ENCODE peak calls at places on chromosomes 12 and 14, in ten cellular contexts. One of them, this sample, is unnamed.

GRCh38 chr14:103628684-103629502 is at the start of gene KLC1:
- DNase-seq in fibroblast of the conjunctiva: no peak
- DNase-seq in AG09309: no peak
- DNase-seq in tibial nerve: peak; percentile 75
- DNase-seq in stimulated activated effector memory CD8-positive, alpha-beta T cell treated with anti-CD3 and anti-CD28 coated beads, Interleukin-12 subunit alpha, Interleukin-12 subunit beta, amount 100 ng/mL, for 72 hours: peak; percentile 94
- DNase-seq in type B pancreatic cell: peak; percentile 90
- DNase-seq in esophagus squamous epithelium: no peak
- DNase-seq in dorsolateral prefrontal cortex: peak; percentile 70
- DNase-seq in stimulated activated CD8-positive, alpha-beta memory T cell treated with anti-CD3 and anti-CD28 coated beads, Interleukin-12 subunit alpha, Interleukin-12 subunit beta, amount 100 ng/mL, for 4 hours: peak; percentile 78
- DNase-seq in Right ventricle myocardium superior: peak; percentile 91
- DNase-seq in this sample: peak; percentile 90

GRCh38 chr14:70064111-70064885 is 124.5 kb downstream of the SLC8A3 start:
- DNase-seq in esophagus squamous epithelium: no peak
- DNase-seq in Right ventricle myocardium superior: no peak
- DNase-seq in type B pancreatic cell: no peak
- DNase-seq in AG09309: no peak
- DNase-seq in stimulated activated CD8-positive, alpha-beta memory T cell treated with anti-CD3 and anti-CD28 coated beads, Interleukin-12 subunit alpha, Interleukin-12 subunit beta, amount 100 ng/mL, for 4 hours: no peak
- DNase-seq in stimulated activated effector memory CD8-positive, alpha-beta T cell treated with anti-CD3 and anti-CD28 coated beads, Interleukin-12 subunit alpha, Interleukin-12 subunit beta, amount 100 ng/mL, for 72 hours: no peak
- DNase-seq in dorsolateral prefrontal cortex: no peak
- DNase-seq in tibial nerve: no peak
- DNase-seq in fibroblast of the conjunctiva: no peak
- DNase-seq in this sample: no peak

GRCh38 chr14:73713206-73713803 is 879 bp downstream of the PNMA1 start:
- DNase-seq in tibial nerve: no peak
- DNase-seq in dorsolateral prefrontal cortex: no peak
- DNase-seq in stimulated activated effector memory CD8-positive, alpha-beta T cell treated with anti-CD3 and anti-CD28 coated beads, Interleukin-12 subunit alpha, Interleukin-12 subunit beta, amount 100 ng/mL, for 72 hours: no peak
- DNase-seq in esophagus squamous epithelium: no peak
- DNase-seq in stimulated activated CD8-positive, alpha-beta memory T cell treated with anti-CD3 and anti-CD28 coated beads, Interleukin-12 subunit alpha, Interleukin-12 subunit beta, amount 100 ng/mL, for 4 hours: no peak
- DNase-seq in fibroblast of the conjunctiva: no peak
- DNase-seq in type B pancreatic cell: no peak
- DNase-seq in AG09309: no peak
- DNase-seq in Right ventricle myocardium superior: no peak
- DNase-seq in this sample: no peak

GRCh38 chr12:34303091-34303870 is 281.0 kb downstream of the ALG10 start:
- DNase-seq in stimulated activated CD8-positive, alpha-beta memory T cell treated with anti-CD3 and anti-CD28 coated beads, Interleukin-12 subunit alpha, Interleukin-12 subunit beta, amount 100 ng/mL, for 4 hours: no peak
- DNase-seq in esophagus squamous epithelium: no peak
- DNase-seq in dorsolateral prefrontal cortex: no peak
- DNase-seq in type B pancreatic cell: no peak
- DNase-seq in tibial nerve: no peak
- DNase-seq in Right ventricle myocardium superior: peak; percentile 10
- DNase-seq in AG09309: no peak
- DNase-seq in stimulated activated effector memory CD8-positive, alpha-beta T cell treated with anti-CD3 and anti-CD28 coated beads, Interleukin-12 subunit alpha, Interleukin-12 subunit beta, amount 100 ng/mL, for 72 hours: no peak
- DNase-seq in fibroblast of the conjunctiva: no peak
- DNase-seq in this sample: no peak

GRCh38 chr12:67802723-67803122 is 154.2 kb downstream of the DYRK2 start:
- DNase-seq in stimulated activated effector memory CD8-positive, alpha-beta T cell treated with anti-CD3 and anti-CD28 coated beads, Interleukin-12 subunit alpha, Interleukin-12 subunit beta, amount 100 ng/mL, for 72 hours: no peak
- DNase-seq in Right ventricle myocardium superior: no peak
- DNase-seq in stimulated activated CD8-positive, alpha-beta memory T cell treated with anti-CD3 and anti-CD28 coated beads, Interleukin-12 subunit alpha, Interleukin-12 subunit beta, amount 100 ng/mL, for 4 hours: no peak
- DNase-seq in tibial nerve: no peak
- DNase-seq in fibroblast of the conjunctiva: no peak
- DNase-seq in esophagus squamous epithelium: no peak
- DNase-seq in dorsolateral prefrontal cortex: no peak
- DNase-seq in type B pancreatic cell: no peak
- DNase-seq in AG09309: no peak
- DNase-seq in this sample: no peak

GRCh38 chr14:72517736-72518135 is 376.2 kb downstream of the DPF3 start:
- DNase-seq in tibial nerve: no peak
- DNase-seq in AG09309: no peak
- DNase-seq in fibroblast of the conjunctiva: no peak
- DNase-seq in stimulated activated CD8-positive, alpha-beta memory T cell treated with anti-CD3 and anti-CD28 coated beads, Interleukin-12 subunit alpha, Interleukin-12 subunit beta, amount 100 ng/mL, for 4 hours: no peak
- DNase-seq in dorsolateral prefrontal cortex: no peak
- DNase-seq in Right ventricle myocardium superior: no peak
- DNase-seq in esophagus squamous epithelium: no peak
- DNase-seq in stimulated activated effector memory CD8-positive, alpha-beta T cell treated with anti-CD3 and anti-CD28 coated beads, Interleukin-12 subunit alpha, Interleukin-12 subunit beta, amount 100 ng/mL, for 72 hours: no peak
- DNase-seq in type B pancreatic cell: no peak
- DNase-seq in this sample: no peak

GRCh38 chr12:46318037-46318436 is 49.2 kb upstream of the SLC38A1 start:
- DNase-seq in stimulated activated effector memory CD8-positive, alpha-beta T cell treated with anti-CD3 and anti-CD28 coated beads, Interleukin-12 subunit alpha, Interleukin-12 subunit beta, amount 100 ng/mL, for 72 hours: no peak
- DNase-seq in esophagus squamous epithelium: no peak
- DNase-seq in AG09309: no peak
- DNase-seq in stimulated activated CD8-positive, alpha-beta memory T cell treated with anti-CD3 and anti-CD28 coated beads, Interleukin-12 subunit alpha, Interleukin-12 subunit beta, amount 100 ng/mL, for 4 hours: no peak
- DNase-seq in tibial nerve: no peak
- DNase-seq in dorsolateral prefrontal cortex: no peak
- DNase-seq in type B pancreatic cell: no peak
- DNase-seq in Right ventricle myocardium superior: no peak
- DNase-seq in fibroblast of the conjunctiva: no peak
- DNase-seq in this sample: no peak

GRCh38 chr12:103933237-103933636 is 3.0 kb downstream of the HSP90B1 start:
- DNase-seq in AG09309: no peak
- DNase-seq in stimulated activated effector memory CD8-positive, alpha-beta T cell treated with anti-CD3 and anti-CD28 coated beads, Interleukin-12 subunit alpha, Interleukin-12 subunit beta, amount 100 ng/mL, for 72 hours: no peak
- DNase-seq in Right ventricle myocardium superior: no peak
- DNase-seq in dorsolateral prefrontal cortex: no peak
- DNase-seq in stimulated activated CD8-positive, alpha-beta memory T cell treated with anti-CD3 and anti-CD28 coated beads, Interleukin-12 subunit alpha, Interleukin-12 subunit beta, amount 100 ng/mL, for 4 hours: no peak
- DNase-seq in type B pancreatic cell: no peak
- DNase-seq in tibial nerve: no peak
- DNase-seq in esophagus squamous epithelium: no peak
- DNase-seq in fibroblast of the conjunctiva: no peak
- DNase-seq in this sample: no peak

GRCh38 chr12:131432532-131433260 is 278.2 kb upstream of the SFSWAP start:
- DNase-seq in fibroblast of the conjunctiva: no peak
- DNase-seq in type B pancreatic cell: no peak
- DNase-seq in esophagus squamous epithelium: no peak
- DNase-seq in Right ventricle myocardium superior: no peak
- DNase-seq in stimulated activated CD8-positive, alpha-beta memory T cell treated with anti-CD3 and anti-CD28 coated beads, Interleukin-12 subunit alpha, Interleukin-12 subunit beta, amount 100 ng/mL, for 4 hours: no peak
- DNase-seq in AG09309: no peak
- DNase-seq in dorsolateral prefrontal cortex: no peak
- DNase-seq in tibial nerve: no peak
- DNase-seq in stimulated activated effector memory CD8-positive, alpha-beta T cell treated with anti-CD3 and anti-CD28 coated beads, Interleukin-12 subunit alpha, Interleukin-12 subunit beta, amount 100 ng/mL, for 72 hours: no peak
- DNase-seq in this sample: no peak

GRCh38 chr14:102586420-102587119 is 5.9 kb upstream of the RCOR1 start:
- DNase-seq in stimulated activated effector memory CD8-positive, alpha-beta T cell treated with anti-CD3 and anti-CD28 coated beads, Interleukin-12 subunit alpha, Interleukin-12 subunit beta, amount 100 ng/mL, for 72 hours: no peak
- DNase-seq in tibial nerve: no peak
- DNase-seq in stimulated activated CD8-positive, alpha-beta memory T cell treated with anti-CD3 and anti-CD28 coated beads, Interleukin-12 subunit alpha, Interleukin-12 subunit beta, amount 100 ng/mL, for 4 hours: no peak
- DNase-seq in AG09309: peak; percentile 24
- DNase-seq in esophagus squamous epithelium: no peak
- DNase-seq in Right ventricle myocardium superior: no peak
- DNase-seq in fibroblast of the conjunctiva: peak; percentile 34
- DNase-seq in type B pancreatic cell: no peak
- DNase-seq in dorsolateral prefrontal cortex: no peak
- DNase-seq in this sample: no peak

GRCh38 chr14:96037891-96038557 is 1.1 kb upstream of the C14orf132 start:
- DNase-seq in tibial nerve: peak; percentile 44
- DNase-seq in dorsolateral prefrontal cortex: no peak
- DNase-seq in fibroblast of the conjunctiva: peak; percentile 49
- DNase-seq in Right ventricle myocardium superior: peak; percentile 71
- DNase-seq in esophagus squamous epithelium: no peak
- DNase-seq in stimulated activated effector memory CD8-positive, alpha-beta T cell treated with anti-CD3 and anti-CD28 coated beads, Interleukin-12 subunit alpha, Interleukin-12 subunit beta, amount 100 ng/mL, for 72 hours: no peak
- DNase-seq in AG09309: no peak
- DNase-seq in stimulated activated CD8-positive, alpha-beta memory T cell treated with anti-CD3 and anti-CD28 coated beads, Interleukin-12 subunit alpha, Interleukin-12 subunit beta, amount 100 ng/mL, for 4 hours: no peak
- DNase-seq in type B pancreatic cell: peak; percentile 62
- DNase-seq in this sample: no peak

GRCh38 chr12:48068457-48068856 is 37.4 kb downstream of the SENP1 start:
- DNase-seq in esophagus squamous epithelium: no peak
- DNase-seq in tibial nerve: no peak
- DNase-seq in stimulated activated CD8-positive, alpha-beta memory T cell treated with anti-CD3 and anti-CD28 coated beads, Interleukin-12 subunit alpha, Interleukin-12 subunit beta, amount 100 ng/mL, for 4 hours: no peak
- DNase-seq in Right ventricle myocardium superior: no peak
- DNase-seq in dorsolateral prefrontal cortex: no peak
- DNase-seq in fibroblast of the conjunctiva: no peak
- DNase-seq in type B pancreatic cell: no peak
- DNase-seq in stimulated activated effector memory CD8-positive, alpha-beta T cell treated with anti-CD3 and anti-CD28 coated beads, Interleukin-12 subunit alpha, Interleukin-12 subunit beta, amount 100 ng/mL, for 72 hours: no peak
- DNase-seq in AG09309: no peak
- DNase-seq in this sample: no peak

GRCh38 chr12:8913702-8914032 is 642 bp upstream of the PHC1 start:
- DNase-seq in stimulated activated effector memory CD8-positive, alpha-beta T cell treated with anti-CD3 and anti-CD28 coated beads, Interleukin-12 subunit alpha, Interleukin-12 subunit beta, amount 100 ng/mL, for 72 hours: no peak
- DNase-seq in Right ventricle myocardium superior: no peak
- DNase-seq in stimulated activated CD8-positive, alpha-beta memory T cell treated with anti-CD3 and anti-CD28 coated beads, Interleukin-12 subunit alpha, Interleukin-12 subunit beta, amount 100 ng/mL, for 4 hours: no peak
- DNase-seq in dorsolateral prefrontal cortex: no peak
- DNase-seq in tibial nerve: no peak
- DNase-seq in type B pancreatic cell: no peak
- DNase-seq in esophagus squamous epithelium: no peak
- DNase-seq in fibroblast of the conjunctiva: no peak
- DNase-seq in AG09309: no peak
- DNase-seq in this sample: peak; percentile 16

GRCh38 chr14:25056688-25057078 is 6.7 kb upstream of the STXBP6 start:
- DNase-seq in esophagus squamous epithelium: no peak
- DNase-seq in dorsolateral prefrontal cortex: no peak
- DNase-seq in stimulated activated effector memory CD8-positive, alpha-beta T cell treated with anti-CD3 and anti-CD28 coated beads, Interleukin-12 subunit alpha, Interleukin-12 subunit beta, amount 100 ng/mL, for 72 hours: no peak
- DNase-seq in fibroblast of the conjunctiva: no peak
- DNase-seq in type B pancreatic cell: no peak
- DNase-seq in AG09309: no peak
- DNase-seq in stimulated activated CD8-positive, alpha-beta memory T cell treated with anti-CD3 and anti-CD28 coated beads, Interleukin-12 subunit alpha, Interleukin-12 subunit beta, amount 100 ng/mL, for 4 hours: no peak
- DNase-seq in tibial nerve: no peak
- DNase-seq in Right ventricle myocardium superior: no peak
- DNase-seq in this sample: no peak

GRCh38 chr14:33589334-33589733 is 361.5 kb downstream of the EGLN3 start:
- DNase-seq in stimulated activated CD8-positive, alpha-beta memory T cell treated with anti-CD3 and anti-CD28 coated beads, Interleukin-12 subunit alpha, Interleukin-12 subunit beta, amount 100 ng/mL, for 4 hours: no peak
- DNase-seq in dorsolateral prefrontal cortex: no peak
- DNase-seq in Right ventricle myocardium superior: no peak
- DNase-seq in type B pancreatic cell: no peak
- DNase-seq in esophagus squamous epithelium: no peak
- DNase-seq in AG09309: peak; percentile 86
- DNase-seq in stimulated activated effector memory CD8-positive, alpha-beta T cell treated with anti-CD3 and anti-CD28 coated beads, Interleukin-12 subunit alpha, Interleukin-12 subunit beta, amount 100 ng/mL, for 72 hours: no peak
- DNase-seq in fibroblast of the conjunctiva: peak; percentile 65
- DNase-seq in tibial nerve: no peak
- DNase-seq in this sample: no peak

GRCh38 chr12:26870491-26871419 is 37.8 kb upstream of the ITPR2 start:
- DNase-seq in esophagus squamous epithelium: no peak
- DNase-seq in fibroblast of the conjunctiva: no peak
- DNase-seq in dorsolateral prefrontal cortex: no peak
- DNase-seq in tibial nerve: no peak
- DNase-seq in type B pancreatic cell: no peak
- DNase-seq in Right ventricle myocardium superior: peak; percentile 67
- DNase-seq in stimulated activated effector memory CD8-positive, alpha-beta T cell treated with anti-CD3 and anti-CD28 coated beads, Interleukin-12 subunit alpha, Interleukin-12 subunit beta, amount 100 ng/mL, for 72 hours: no peak
- DNase-seq in stimulated activated CD8-positive, alpha-beta memory T cell treated with anti-CD3 and anti-CD28 coated beads, Interleukin-12 subunit alpha, Interleukin-12 subunit beta, amount 100 ng/mL, for 4 hours: no peak
- DNase-seq in AG09309: no peak
- DNase-seq in this sample: no peak

GRCh38 chr14:23727566-23728335 is 91.6 kb downstream of the DHRS2 start:
- DNase-seq in stimulated activated effector memory CD8-positive, alpha-beta T cell treated with anti-CD3 and anti-CD28 coated beads, Interleukin-12 subunit alpha, Interleukin-12 subunit beta, amount 100 ng/mL, for 72 hours: no peak
- DNase-seq in esophagus squamous epithelium: no peak
- DNase-seq in fibroblast of the conjunctiva: peak; percentile 10
- DNase-seq in Right ventricle myocardium superior: no peak
- DNase-seq in dorsolateral prefrontal cortex: no peak
- DNase-seq in AG09309: peak; percentile 5
- DNase-seq in stimulated activated CD8-positive, alpha-beta memory T cell treated with anti-CD3 and anti-CD28 coated beads, Interleukin-12 subunit alpha, Interleukin-12 subunit beta, amount 100 ng/mL, for 4 hours: no peak
- DNase-seq in type B pancreatic cell: no peak
- DNase-seq in tibial nerve: no peak
- DNase-seq in this sample: no peak

GRCh38 chr14:31133133-31133532 is 74.5 kb downstream of the HECTD1 start:
- DNase-seq in type B pancreatic cell: no peak
- DNase-seq in tibial nerve: no peak
- DNase-seq in dorsolateral prefrontal cortex: no peak
- DNase-seq in esophagus squamous epithelium: no peak
- DNase-seq in fibroblast of the conjunctiva: no peak
- DNase-seq in Right ventricle myocardium superior: no peak
- DNase-seq in stimulated activated CD8-positive, alpha-beta memory T cell treated with anti-CD3 and anti-CD28 coated beads, Interleukin-12 subunit alpha, Interleukin-12 subunit beta, amount 100 ng/mL, for 4 hours: no peak
- DNase-seq in AG09309: no peak
- DNase-seq in stimulated activated effector memory CD8-positive, alpha-beta T cell treated with anti-CD3 and anti-CD28 coated beads, Interleukin-12 subunit alpha, Interleukin-12 subunit beta, amount 100 ng/mL, for 72 hours: no peak
- DNase-seq in this sample: no peak

GRCh38 chr14:104546021-104546491 is 33.5 kb upstream of the C14orf180 start:
- DNase-seq in esophagus squamous epithelium: no peak
- DNase-seq in Right ventricle myocardium superior: no peak
- DNase-seq in tibial nerve: no peak
- DNase-seq in stimulated activated CD8-positive, alpha-beta memory T cell treated with anti-CD3 and anti-CD28 coated beads, Interleukin-12 subunit alpha, Interleukin-12 subunit beta, amount 100 ng/mL, for 4 hours: no peak
- DNase-seq in fibroblast of the conjunctiva: no peak
- DNase-seq in type B pancreatic cell: peak; percentile 61
- DNase-seq in AG09309: no peak
- DNase-seq in dorsolateral prefrontal cortex: peak; percentile 41
- DNase-seq in stimulated activated effector memory CD8-positive, alpha-beta T cell treated with anti-CD3 and anti-CD28 coated beads, Interleukin-12 subunit alpha, Interleukin-12 subunit beta, amount 100 ng/mL, for 72 hours: no peak
- DNase-seq in this sample: no peak

GRCh38 chr14:85546390-85546789 is 16.4 kb downstream of the FLRT2 start:
- DNase-seq in tibial nerve: no peak
- DNase-seq in esophagus squamous epithelium: no peak
- DNase-seq in stimulated activated effector memory CD8-positive, alpha-beta T cell treated with anti-CD3 and anti-CD28 coated beads, Interleukin-12 subunit alpha, Interleukin-12 subunit beta, amount 100 ng/mL, for 72 hours: no peak
- DNase-seq in Right ventricle myocardium superior: no peak
- DNase-seq in type B pancreatic cell: no peak
- DNase-seq in stimulated activated CD8-positive, alpha-beta memory T cell treated with anti-CD3 and anti-CD28 coated beads, Interleukin-12 subunit alpha, Interleukin-12 subunit beta, amount 100 ng/mL, for 4 hours: no peak
- DNase-seq in AG09309: no peak
- DNase-seq in fibroblast of the conjunctiva: no peak
- DNase-seq in dorsolateral prefrontal cortex: no peak
- DNase-seq in this sample: no peak

GRCh38 chr12:5433081-5433839 is 1.4 kb downstream of the NTF3 start:
- DNase-seq in tibial nerve: no peak
- DNase-seq in dorsolateral prefrontal cortex: no peak
- DNase-seq in stimulated activated CD8-positive, alpha-beta memory T cell treated with anti-CD3 and anti-CD28 coated beads, Interleukin-12 subunit alpha, Interleukin-12 subunit beta, amount 100 ng/mL, for 4 hours: no peak
- DNase-seq in type B pancreatic cell: no peak
- DNase-seq in Right ventricle myocardium superior: no peak
- DNase-seq in esophagus squamous epithelium: no peak
- DNase-seq in fibroblast of the conjunctiva: no peak
- DNase-seq in AG09309: no peak
- DNase-seq in stimulated activated effector memory CD8-positive, alpha-beta T cell treated with anti-CD3 and anti-CD28 coated beads, Interleukin-12 subunit alpha, Interleukin-12 subunit beta, amount 100 ng/mL, for 72 hours: no peak
- DNase-seq in this sample: no peak

GRCh38 chr14:33805593-33805992 is 145.3 kb downstream of the EGLN3 start:
- DNase-seq in dorsolateral prefrontal cortex: no peak
- DNase-seq in stimulated activated effector memory CD8-positive, alpha-beta T cell treated with anti-CD3 and anti-CD28 coated beads, Interleukin-12 subunit alpha, Interleukin-12 subunit beta, amount 100 ng/mL, for 72 hours: no peak
- DNase-seq in stimulated activated CD8-positive, alpha-beta memory T cell treated with anti-CD3 and anti-CD28 coated beads, Interleukin-12 subunit alpha, Interleukin-12 subunit beta, amount 100 ng/mL, for 4 hours: no peak
- DNase-seq in tibial nerve: no peak
- DNase-seq in Right ventricle myocardium superior: no peak
- DNase-seq in type B pancreatic cell: no peak
- DNase-seq in esophagus squamous epithelium: no peak
- DNase-seq in fibroblast of the conjunctiva: no peak
- DNase-seq in AG09309: no peak
- DNase-seq in this sample: no peak

GRCh38 chr12:40907115-40907521 is 214.9 kb downstream of the CNTN1 start:
- DNase-seq in AG09309: no peak
- DNase-seq in fibroblast of the conjunctiva: no peak
- DNase-seq in stimulated activated CD8-positive, alpha-beta memory T cell treated with anti-CD3 and anti-CD28 coated beads, Interleukin-12 subunit alpha, Interleukin-12 subunit beta, amount 100 ng/mL, for 4 hours: no peak
- DNase-seq in stimulated activated effector memory CD8-positive, alpha-beta T cell treated with anti-CD3 and anti-CD28 coated beads, Interleukin-12 subunit alpha, Interleukin-12 subunit beta, amount 100 ng/mL, for 72 hours: no peak
- DNase-seq in Right ventricle myocardium superior: no peak
- DNase-seq in tibial nerve: no peak
- DNase-seq in dorsolateral prefrontal cortex: no peak
- DNase-seq in esophagus squamous epithelium: no peak
- DNase-seq in type B pancreatic cell: no peak
- DNase-seq in this sample: no peak

This sample was measured in cerebellum.